ENCODE peak calls at places on chromosomes 11 and 22, in ten cellular contexts. Y is lower lobe of right lung, W is omental fat pad, G is endodermal cell, Z is kidney epithelial cell, P is heart left ventricle, M is HL-60, N is PC-9, A is progenitor cell of endocrine pancreas, V is AG09319. L is an unnamed sample.

GRCh38 chr11:12053606-12054361 is 45.4 kb upstream of the DKK3 start:
- DNase-seq in Y (no peak), W (no peak), G (no peak), Z (no peak), P (no peak), M (no peak), N (no peak), A (no peak), V (peak; percentile 39), L (no peak)

GRCh38 chr11:66002648-66003225 is 434 bp downstream of the BANF1 start:
- DNase-seq in Y (peak; percentile 73), W (no peak), G (peak; percentile 62), Z (no peak), P (peak; percentile 73), M (no peak), N (peak; percentile 53), A (no peak), V (no peak), L (no peak)

GRCh38 chr11:121763526-121763925 is 310.8 kb upstream of the SORL1-AS1 start:
- DNase-seq in Y (no peak), W (no peak), G (no peak), Z (no peak), P (no peak), M (peak; percentile 11), N (no peak), A (no peak), V (no peak), L (no peak)

GRCh38 chr11:83467841-83468240 is 181.7 kb upstream of the CCDC90B start:
- DNase-seq in Y (no peak), W (no peak), G (no peak), Z (no peak), P (no peak), M (no peak), N (no peak), A (no peak), V (no peak), L (no peak)

GRCh38 chr11:2928605-2929510 is at the start of gene PHLDA2:
- DNase-seq in Y (peak; percentile 72), W (no peak), G (peak; percentile 87), Z (no peak), P (peak; percentile 54), M (peak; percentile 48), N (no peak), A (peak; percentile 49), V (peak; percentile 39), L (no peak)

GRCh38 chr11:128686745-128687177 is 7.1 kb upstream of the FLI1 start:
- DNase-seq in Y (peak; percentile 78), W (no peak), G (peak; percentile 80), Z (no peak), P (peak; percentile 75), M (no peak), N (no peak), A (no peak), V (no peak), L (no peak)

GRCh38 chr11:71474141-71474770 is 21.3 kb downstream of the NADSYN1 start:
- DNase-seq in Y (no peak), W (no peak), G (no peak), Z (no peak), P (no peak), M (no peak), N (no peak), A (no peak), V (no peak), L (no peak)

GRCh38 chr11:57335343-57336110 is at the start of gene SSRP1:
- DNase-seq in Y (peak; percentile 94), W (peak; percentile 54), G (peak; percentile 93), Z (no peak), P (peak; percentile 94), M (peak; percentile 81), N (peak; percentile 82), A (peak; percentile 66), V (no peak), L (peak; percentile 66)

GRCh38 chr11:119772581-119772980 is 43.6 kb upstream of the NECTIN1 start:
- DNase-seq in Y (no peak), W (no peak), G (no peak), Z (no peak), P (no peak), M (no peak), N (no peak), A (no peak), V (no peak), L (no peak)

GRCh38 chr22:27971926-27972325 is 52.9 kb upstream of the PITPNB start:
- DNase-seq in Y (no peak), W (no peak), G (no peak), Z (no peak), P (no peak), M (no peak), N (no peak), A (no peak), V (no peak), L (no peak)

GRCh38 chr22:19955241-19956128 is 13.9 kb upstream of the TXNRD2 start:
- DNase-seq in Y (peak; percentile 37), W (no peak), G (peak; percentile 43), Z (no peak), P (peak; percentile 46), M (no peak), N (no peak), A (no peak), V (no peak), L (no peak)

GRCh38 chr11:117792241-117792640 is 4.8 kb downstream of the DSCAML1 start:
- DNase-seq in Y (peak; percentile 71), W (no peak), G (no peak), Z (no peak), P (no peak), M (no peak), N (no peak), A (no peak), V (no peak), L (no peak)

GRCh38 chr11:102144357-102145342 is 34.4 kb downstream of the YAP1 start:
- DNase-seq in Y (no peak), W (no peak), G (no peak), Z (no peak), P (peak; percentile 67), M (no peak), N (no peak), A (no peak), V (peak; percentile 74), L (no peak)

GRCh38 chr11:62337682-62338181 is 484 bp downstream of the ASRGL1 start:
- DNase-seq in Y (peak; percentile 50), W (no peak), G (peak; percentile 78), Z (no peak), P (peak; percentile 28), M (no peak), N (no peak), A (peak; percentile 17), V (no peak), L (peak; percentile 27)

DNA sequence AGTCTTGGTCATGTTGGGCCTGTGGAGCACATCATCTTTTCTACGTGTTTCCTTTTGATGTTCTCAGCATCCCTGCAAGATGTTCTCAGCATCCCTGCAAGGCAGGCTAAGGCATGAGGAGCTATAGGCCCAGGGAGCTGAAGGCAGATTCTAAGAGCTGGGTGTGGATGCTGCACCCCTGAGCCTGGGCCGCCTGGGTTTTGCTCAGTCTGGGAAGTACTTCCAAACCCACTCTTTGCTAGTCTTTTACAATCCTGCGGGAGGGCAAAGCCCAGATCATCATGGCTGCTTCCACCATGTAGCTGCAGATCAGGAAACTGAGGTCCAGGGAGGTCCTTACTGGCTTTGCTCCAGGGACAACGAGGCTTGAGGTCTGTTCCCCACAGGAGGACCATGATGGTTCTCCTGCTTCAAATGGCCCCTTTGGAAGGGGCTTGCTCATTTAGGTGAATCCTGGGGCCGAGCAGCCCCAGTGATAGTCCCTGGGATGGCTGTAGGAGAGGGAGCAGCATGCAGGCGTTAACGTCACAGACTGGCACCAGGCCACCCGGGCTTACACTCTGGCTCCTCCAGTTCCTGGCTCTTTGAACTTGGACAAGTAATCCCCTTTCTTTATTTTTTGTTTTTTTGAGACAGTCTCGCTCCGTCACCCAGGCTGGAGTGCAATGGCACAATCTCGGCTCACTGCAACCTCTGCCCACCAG is 10.6 kb downstream of the LRRC75B start:
- DNase-seq in Y (no peak), W (no peak), G (no peak), Z (no peak), P (no peak), M (no peak), N (no peak), A (no peak), V (no peak), L (no peak)
- TF ChIP-seq CTCF in Y (no peak), W (no peak), G (no peak), Z (no peak), P (no peak), M (no peak), N (no peak), A (no peak), V (no peak), L (no peak)

DNA sequence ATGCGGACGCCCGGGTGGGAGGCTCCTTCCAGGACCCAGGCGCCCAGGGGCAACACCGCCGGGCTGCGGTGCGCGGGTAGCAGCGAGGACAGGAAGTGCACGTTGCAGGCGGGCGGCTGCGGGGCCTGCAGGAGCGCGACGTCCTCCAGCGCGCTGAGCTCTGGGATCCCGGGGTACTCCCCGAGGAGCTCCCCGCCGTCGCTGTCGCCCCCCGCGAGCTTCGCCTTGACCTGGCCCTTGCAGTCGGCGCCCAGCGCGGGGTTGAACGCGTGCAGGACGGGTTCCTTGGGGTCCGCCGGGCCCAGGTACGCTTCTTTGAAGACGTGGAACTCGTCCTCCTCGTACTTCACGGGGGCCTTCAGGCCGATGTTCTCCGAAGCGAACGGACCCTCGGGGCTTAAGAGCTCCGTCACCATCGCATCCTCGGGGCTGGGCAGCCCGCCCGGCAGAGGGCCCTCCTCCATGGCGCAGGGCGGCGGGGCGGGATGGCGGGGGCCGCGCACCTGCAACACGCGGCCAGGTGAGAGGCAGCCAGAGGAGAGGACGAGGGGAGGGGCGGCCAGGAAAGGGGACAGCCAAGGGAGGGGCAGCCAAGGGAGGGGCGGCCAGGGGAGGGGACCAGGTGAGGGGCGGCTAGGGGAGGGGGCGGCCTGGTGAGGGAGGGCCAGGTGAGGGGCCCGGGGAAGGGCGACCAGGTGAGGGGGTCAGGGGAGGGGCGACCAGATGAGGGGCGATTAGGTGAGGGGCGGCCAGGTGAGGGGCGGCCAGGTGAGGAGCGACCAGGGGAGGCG is 928 bp downstream of the TESMIN start:
- DNase-seq in Y (peak; percentile 58), W (no peak), G (peak; percentile 85), Z (no peak), P (no peak), M (no peak), N (no peak), A (peak; percentile 60), V (no peak), L (peak; percentile 18)
- TF ChIP-seq CTCF in Y (no peak), W (no peak), G (no peak), Z (no peak), P (no peak), M (no peak), N (no peak), A (no peak), V (no peak), L (no peak)

DNA sequence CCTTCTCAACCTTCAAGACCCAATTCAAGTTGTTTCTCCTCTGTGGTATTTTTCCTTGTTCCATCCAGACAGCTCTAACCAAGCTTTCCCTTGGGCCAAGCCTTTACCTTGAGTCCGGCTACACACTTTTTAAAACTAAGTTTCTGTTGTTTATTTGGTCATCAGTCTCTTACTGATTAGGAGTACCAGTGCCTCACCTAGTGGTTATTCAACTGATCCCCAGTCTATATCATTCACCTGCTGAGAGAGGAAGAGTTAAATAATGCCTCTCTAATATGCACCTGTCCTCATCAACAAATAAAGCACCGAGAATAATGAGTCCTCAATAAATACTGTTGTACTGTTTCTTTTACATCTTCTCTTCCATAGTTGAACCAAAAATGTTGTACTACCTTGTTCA is 160.8 kb downstream of the MSANTD4 start:
- DNase-seq in Y (no peak), W (no peak), G (no peak), Z (no peak), P (no peak), M (no peak), N (no peak), A (no peak), V (no peak), L (no peak)
- TF ChIP-seq CTCF in Y (no peak), W (no peak), G (peak; percentile 58), Z (peak; percentile 65), P (no peak), M (no peak), N (peak; percentile 53), A (peak; percentile 32), V (no peak), L (no peak)

GRCh38 chr11:111586305-111586915 is 15.8 kb upstream of the SIK2 start:
- DNase-seq in Y (no peak), W (no peak), G (no peak), Z (no peak), P (no peak), M (no peak), N (peak; percentile 56), A (no peak), V (no peak), L (peak; percentile 18)
- TF ChIP-seq CTCF in Y (peak; percentile 52), W (no peak), G (peak; percentile 82), Z (peak; percentile 60), P (peak; percentile 47), M (peak; percentile 16), N (peak; percentile 85), A (peak; percentile 67), V (peak; percentile 65), L (peak; percentile 74)

L was measured in neural crest cell.